ENCODE peak calls at places on chromosome 1, in eight cellular contexts. One of them, this sample, is unnamed.

GRCh38 chr1:207826557-207827487 is 75.0 kb downstream of the CD46 start:
- DNase-seq in K562: peak
- DNase-seq in fibroblast of lung: peak
- DNase-seq in mammary epithelial cell: no peak
- DNase-seq in HepG2: peak
- DNase-seq in astrocyte: no peak
- DNase-seq in GM23248: no peak
- DNase-seq in neural progenitor cell: no peak
- DNase-seq in this sample: no peak

GRCh38 chr1:203692565-203693470 is 66.2 kb downstream of the ATP2B4 start:
- DNase-seq in HepG2: no peak
- DNase-seq in astrocyte: peak
- DNase-seq in K562: peak
- DNase-seq in neural progenitor cell: no peak
- DNase-seq in GM23248: peak
- DNase-seq in mammary epithelial cell: peak
- DNase-seq in fibroblast of lung: peak
- DNase-seq in this sample: no peak

GRCh38 chr1:101148987-101149386 is 87.8 kb upstream of the S1PR1 start:
- DNase-seq in K562: no peak
- DNase-seq in neural progenitor cell: no peak
- DNase-seq in fibroblast of lung: peak
- DNase-seq in mammary epithelial cell: peak
- DNase-seq in GM23248: peak
- DNase-seq in astrocyte: no peak
- DNase-seq in HepG2: no peak
- DNase-seq in this sample: no peak

GRCh38 chr1:217718873-217719272 is 87.7 kb downstream of the SPATA17 start:
- DNase-seq in GM23248: peak
- DNase-seq in HepG2: no peak
- DNase-seq in neural progenitor cell: no peak
- DNase-seq in mammary epithelial cell: peak
- DNase-seq in fibroblast of lung: no peak
- DNase-seq in astrocyte: peak
- DNase-seq in K562: no peak
- DNase-seq in this sample: no peak

GRCh38 chr1:226404063-226404903 is 3.6 kb downstream of the PARP1 start:
- DNase-seq in HepG2: peak
- DNase-seq in fibroblast of lung: peak
- DNase-seq in K562: no peak
- DNase-seq in astrocyte: peak
- DNase-seq in mammary epithelial cell: no peak
- DNase-seq in neural progenitor cell: no peak
- DNase-seq in GM23248: peak
- DNase-seq in this sample: no peak

GRCh38 chr1:182163821-182164223 is 102.3 kb upstream of the ZNF648 start:
- DNase-seq in astrocyte: no peak
- DNase-seq in mammary epithelial cell: no peak
- DNase-seq in fibroblast of lung: peak
- DNase-seq in GM23248: peak
- DNase-seq in K562: no peak
- DNase-seq in neural progenitor cell: no peak
- DNase-seq in HepG2: no peak
- DNase-seq in this sample: no peak

GRCh38 chr1:156693858-156694562 is 11.4 kb downstream of the CRABP2 start:
- DNase-seq in HepG2: no peak
- DNase-seq in K562: peak
- DNase-seq in mammary epithelial cell: peak
- DNase-seq in fibroblast of lung: no peak
- DNase-seq in GM23248: peak
- DNase-seq in astrocyte: no peak
- DNase-seq in neural progenitor cell: peak
- DNase-seq in this sample: no peak

GRCh38 chr1:176693697-176694329 is 230.8 kb downstream of the PAPPA2 start:
- DNase-seq in K562: no peak
- DNase-seq in fibroblast of lung: peak
- DNase-seq in mammary epithelial cell: no peak
- DNase-seq in HepG2: no peak
- DNase-seq in GM23248: peak
- DNase-seq in neural progenitor cell: no peak
- DNase-seq in astrocyte: no peak
- DNase-seq in this sample: no peak

GRCh38 chr1:161137881-161138280 is 5.4 kb upstream of the DEDD start:
- DNase-seq in GM23248: no peak
- DNase-seq in astrocyte: no peak
- DNase-seq in fibroblast of lung: no peak
- DNase-seq in K562: no peak
- DNase-seq in HepG2: no peak
- DNase-seq in neural progenitor cell: no peak
- DNase-seq in mammary epithelial cell: no peak
- DNase-seq in this sample: no peak

GRCh38 chr1:185317886-185318310 is 855 bp upstream of the IVNS1ABP start:
- DNase-seq in K562: peak
- DNase-seq in neural progenitor cell: no peak
- DNase-seq in HepG2: no peak
- DNase-seq in fibroblast of lung: no peak
- DNase-seq in GM23248: peak
- DNase-seq in mammary epithelial cell: peak
- DNase-seq in astrocyte: no peak
- DNase-seq in this sample: no peak

GRCh38 chr1:10640079-10640578 is 156.3 kb downstream of the CASZ1 start:
- DNase-seq in K562: no peak
- DNase-seq in HepG2: no peak
- DNase-seq in neural progenitor cell: peak
- DNase-seq in GM23248: no peak
- DNase-seq in fibroblast of lung: no peak
- DNase-seq in astrocyte: no peak
- DNase-seq in mammary epithelial cell: no peak
- DNase-seq in this sample: no peak

GRCh38 chr1:10637833-10638558 is 158.4 kb downstream of the CASZ1 start:
- DNase-seq in astrocyte: no peak
- DNase-seq in GM23248: no peak
- DNase-seq in K562: no peak
- DNase-seq in mammary epithelial cell: no peak
- DNase-seq in neural progenitor cell: no peak
- DNase-seq in HepG2: no peak
- DNase-seq in fibroblast of lung: no peak
- DNase-seq in this sample: no peak

GRCh38 chr1:10637400-10637799 is 159.0 kb downstream of the CASZ1 start:
- DNase-seq in neural progenitor cell: no peak
- DNase-seq in HepG2: no peak
- DNase-seq in astrocyte: no peak
- DNase-seq in fibroblast of lung: no peak
- DNase-seq in mammary epithelial cell: no peak
- DNase-seq in GM23248: no peak
- DNase-seq in K562: no peak
- DNase-seq in this sample: no peak

GRCh38 chr1:10639301-10640078 is 157.0 kb downstream of the CASZ1 start:
- DNase-seq in K562: no peak
- DNase-seq in neural progenitor cell: no peak
- DNase-seq in fibroblast of lung: no peak
- DNase-seq in mammary epithelial cell: no peak
- DNase-seq in GM23248: no peak
- DNase-seq in HepG2: no peak
- DNase-seq in astrocyte: no peak
- DNase-seq in this sample: no peak

GRCh38 chr1:10638559-10639300 is 157.7 kb downstream of the CASZ1 start:
- DNase-seq in mammary epithelial cell: no peak
- DNase-seq in HepG2: no peak
- DNase-seq in astrocyte: no peak
- DNase-seq in GM23248: no peak
- DNase-seq in K562: no peak
- DNase-seq in neural progenitor cell: peak
- DNase-seq in fibroblast of lung: no peak
- DNase-seq in this sample: no peak
- H3K9ac ChIP-seq in mammary epithelial cell: no peak
- H3K9ac ChIP-seq in HepG2: no peak
- H3K9ac ChIP-seq in astrocyte: no peak
- H3K9ac ChIP-seq in GM23248: no peak
- H3K9ac ChIP-seq in K562: no peak
- H3K9ac ChIP-seq in neural progenitor cell: no peak
- H3K9ac ChIP-seq in fibroblast of lung: peak
- H3K9ac ChIP-seq in this sample: peak

GRCh38 chr1:109484519-109484975 is 842 bp downstream of the ATXN7L2 start:
- DNase-seq in astrocyte: no peak
- DNase-seq in neural progenitor cell: peak
- DNase-seq in HepG2: no peak
- DNase-seq in GM23248: peak
- DNase-seq in fibroblast of lung: no peak
- DNase-seq in K562: peak
- DNase-seq in mammary epithelial cell: no peak
- DNase-seq in this sample: no peak
- H3K9ac ChIP-seq in astrocyte: peak
- H3K9ac ChIP-seq in neural progenitor cell: peak
- H3K9ac ChIP-seq in HepG2: peak
- H3K9ac ChIP-seq in GM23248: peak
- H3K9ac ChIP-seq in fibroblast of lung: no peak
- H3K9ac ChIP-seq in K562: peak
- H3K9ac ChIP-seq in mammary epithelial cell: no peak
- H3K9ac ChIP-seq in this sample: peak

GRCh38 chr1:146036990-146037646 is 15.6 kb upstream of the HJV start:
- DNase-seq in K562: peak
- DNase-seq in GM23248: peak
- DNase-seq in mammary epithelial cell: peak
- DNase-seq in HepG2: peak
- DNase-seq in astrocyte: peak
- DNase-seq in fibroblast of lung: peak
- DNase-seq in neural progenitor cell: peak
- DNase-seq in this sample: peak

GRCh38 chr1:146032613-146033219 is 11.2 kb upstream of the HJV start:
- DNase-seq in K562: peak
- DNase-seq in mammary epithelial cell: peak
- DNase-seq in HepG2: peak
- DNase-seq in fibroblast of lung: peak
- DNase-seq in GM23248: peak
- DNase-seq in neural progenitor cell: peak
- DNase-seq in astrocyte: peak
- DNase-seq in this sample: no peak

GRCh38 chr1:146034976-146035469 is 13.5 kb upstream of the HJV start:
- DNase-seq in astrocyte: peak
- DNase-seq in HepG2: peak
- DNase-seq in K562: peak
- DNase-seq in GM23248: peak
- DNase-seq in neural progenitor cell: peak
- DNase-seq in fibroblast of lung: no peak
- DNase-seq in mammary epithelial cell: no peak
- DNase-seq in this sample: no peak

GRCh38 chr1:146039844-146040194 is 18.3 kb upstream of the HJV start:
- DNase-seq in astrocyte: no peak
- DNase-seq in HepG2: no peak
- DNase-seq in neural progenitor cell: no peak
- DNase-seq in fibroblast of lung: no peak
- DNase-seq in K562: peak
- DNase-seq in GM23248: no peak
- DNase-seq in mammary epithelial cell: peak
- DNase-seq in this sample: no peak

GRCh38 chr1:146036241-146036989 is 14.9 kb upstream of the HJV start:
- DNase-seq in HepG2: peak
- DNase-seq in astrocyte: peak
- DNase-seq in neural progenitor cell: no peak
- DNase-seq in GM23248: peak
- DNase-seq in mammary epithelial cell: no peak
- DNase-seq in K562: no peak
- DNase-seq in fibroblast of lung: no peak
- DNase-seq in this sample: no peak
- H3K9ac ChIP-seq in HepG2: peak
- H3K9ac ChIP-seq in astrocyte: peak
- H3K9ac ChIP-seq in neural progenitor cell: no peak
- H3K9ac ChIP-seq in GM23248: peak
- H3K9ac ChIP-seq in mammary epithelial cell: no peak
- H3K9ac ChIP-seq in K562: peak
- H3K9ac ChIP-seq in fibroblast of lung: no peak
- H3K9ac ChIP-seq in this sample: no peak

GRCh38 chr1:31797216-31797615 is 18.6 kb downstream of the SPOCD1 start:
- DNase-seq in mammary epithelial cell: no peak
- DNase-seq in fibroblast of lung: no peak
- DNase-seq in astrocyte: no peak
- DNase-seq in neural progenitor cell: no peak
- DNase-seq in K562: no peak
- DNase-seq in GM23248: no peak
- DNase-seq in HepG2: no peak
- DNase-seq in this sample: no peak
- H3K9ac ChIP-seq in mammary epithelial cell: no peak
- H3K9ac ChIP-seq in fibroblast of lung: peak
- H3K9ac ChIP-seq in astrocyte: peak
- H3K9ac ChIP-seq in neural progenitor cell: no peak
- H3K9ac ChIP-seq in K562: no peak
- H3K9ac ChIP-seq in GM23248: peak
- H3K9ac ChIP-seq in HepG2: no peak
- H3K9ac ChIP-seq in this sample: no peak

DNA sequence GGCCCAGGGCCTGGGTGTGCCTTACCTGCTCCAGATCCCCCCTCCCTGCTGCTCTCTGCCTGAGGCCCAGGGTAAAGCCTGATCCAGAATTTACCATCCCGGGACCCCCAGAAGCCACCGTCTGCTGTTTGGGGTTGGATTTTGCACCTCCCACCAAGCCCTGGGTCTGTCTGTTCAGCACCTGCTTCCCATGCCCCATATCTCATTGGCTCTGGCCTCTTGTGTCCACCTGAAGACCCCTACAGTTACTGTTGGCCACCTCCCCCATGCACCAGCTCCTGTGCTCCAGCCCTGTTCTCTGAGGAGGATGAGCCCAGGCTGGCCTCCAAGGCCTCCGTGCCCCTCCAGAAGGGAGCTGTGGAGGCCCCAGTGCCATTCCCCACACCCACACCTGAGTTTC is 113.9 kb downstream of the GRIK3 start:
- DNase-seq in HepG2: no peak
- DNase-seq in astrocyte: no peak
- DNase-seq in K562: no peak
- DNase-seq in neural progenitor cell: no peak
- DNase-seq in GM23248: no peak
- DNase-seq in mammary epithelial cell: no peak
- DNase-seq in fibroblast of lung: no peak
- DNase-seq in this sample: no peak
- H3K9ac ChIP-seq in HepG2: no peak
- H3K9ac ChIP-seq in astrocyte: no peak
- H3K9ac ChIP-seq in K562: no peak
- H3K9ac ChIP-seq in neural progenitor cell: no peak
- H3K9ac ChIP-seq in GM23248: no peak
- H3K9ac ChIP-seq in mammary epithelial cell: no peak
- H3K9ac ChIP-seq in fibroblast of lung: no peak
- H3K9ac ChIP-seq in this sample: no peak

This sample was measured in NT2/D1.